ENCODE peak calls at places on chromosome 2, in eight cellular contexts. V is SK-N-SH, R is A549, P is HepG2, L is GM12878, T is K562, H is HCT116, Z is IMR-90. K is an unnamed sample.

GRCh38 chr2:148812306-148812705 is 62.7 kb upstream of the KIF5C start:
- DNase-seq in V (peak; percentile 25), P (no peak), L (no peak), T (no peak), R (no peak), H (no peak), Z (peak; percentile 51), K (no peak)

GRCh38 chr2:150561076-150561475 is 73.6 kb upstream of the RND3 start:
- DNase-seq in T (no peak), L (no peak), R (no peak), P (no peak), V (no peak), H (no peak), Z (no peak), K (no peak)

GRCh38 chr2:105143467-105144127 is 97.9 kb upstream of the GPR45 start:
- DNase-seq in L (no peak), V (peak; percentile 90), H (no peak), R (no peak), P (no peak), Z (no peak), T (no peak), K (no peak)

GRCh38 chr2:67311536-67311935 is 85.6 kb upstream of the ETAA1 start:
- DNase-seq in Z (peak; percentile 89), R (no peak), P (no peak), T (no peak), V (peak; percentile 9), L (no peak), H (no peak), K (no peak)

GRCh38 chr2:101622210-101622609 is 75.3 kb upstream of the MAP4K4 start:
- DNase-seq in Z (no peak), V (no peak), L (no peak), H (no peak), R (no peak), P (no peak), T (no peak), K (no peak)

GRCh38 chr2:164479460-164479859 is 141.8 kb downstream of the GRB14 start:
- DNase-seq in L (no peak), Z (peak; percentile 22), T (no peak), R (peak; percentile 64), H (peak; percentile 27), V (peak; percentile 22), P (peak; percentile 43), K (no peak)

GRCh38 chr2:123993728-123994323 is 31.3 kb upstream of the CNTNAP5 start:
- DNase-seq in Z (no peak), P (peak; percentile 20), R (peak; percentile 34), H (no peak), T (peak; percentile 27), V (peak; percentile 16), L (no peak), K (peak; percentile 39)

GRCh38 chr2:175811966-175812365 is 190.1 kb downstream of the LNPK start:
- DNase-seq in H (no peak), Z (no peak), L (no peak), P (no peak), V (no peak), R (no peak), T (no peak), K (no peak)

GRCh38 chr2:23322813-23323212 is 62.2 kb upstream of the KLHL29 start:
- DNase-seq in L (no peak), Z (no peak), R (no peak), P (no peak), H (no peak), T (no peak), V (no peak), K (no peak)

GRCh38 chr2:36963106-36963505 is 3.2 kb downstream of the STRN start:
- DNase-seq in L (no peak), R (no peak), P (no peak), H (no peak), T (no peak), Z (no peak), V (no peak), K (no peak)

GRCh38 chr2:43424262-43425207 is 171.3 kb downstream of the THADA start:
- DNase-seq in Z (no peak), L (no peak), V (no peak), R (no peak), P (peak; percentile 94), T (no peak), H (no peak), K (no peak)

GRCh38 chr2:96665083-96665569 is 22.6 kb downstream of the FER1L5 start:
- DNase-seq in P (peak; percentile 27), H (peak; percentile 15), T (no peak), Z (peak; percentile 99), V (no peak), L (no peak), R (peak; percentile 89), K (no peak)

GRCh38 chr2:234258562-234259141 is 208.2 kb downstream of the SPP2 start:
- DNase-seq in V (no peak), Z (peak; percentile 86), L (no peak), T (no peak), H (no peak), R (no peak), P (no peak), K (no peak)

GRCh38 chr2:91477731-91478672 is 2786.5 kb downstream of the RPIA start:
- DNase-seq in P (no peak), Z (no peak), T (peak; percentile 16), H (no peak), L (no peak), R (no peak), V (peak; percentile 73), K (no peak)

GRCh38 chr2:1607236-1607920 is 136.9 kb downstream of the PXDN start:
- DNase-seq in T (no peak), H (no peak), L (no peak), P (no peak), R (no peak), Z (no peak), V (peak; percentile 17), K (no peak)

GRCh38 chr2:239297142-239298125 is 103.4 kb downstream of the HDAC4 start:
- DNase-seq in V (no peak), Z (no peak), L (no peak), P (peak; percentile 53), T (no peak), H (no peak), R (no peak), K (no peak)

GRCh38 chr2:169768262-169768995 is 30.2 kb upstream of the SSB start:
- DNase-seq in V (no peak), R (no peak), Z (no peak), P (no peak), H (no peak), L (no peak), T (no peak), K (no peak)

GRCh38 chr2:11412449-11412810 is 53.5 kb downstream of the E2F6 start:
- DNase-seq in H (no peak), T (no peak), R (no peak), Z (no peak), P (no peak), L (no peak), V (no peak), K (no peak)

GRCh38 chr2:236631361-236632291 is 62.0 kb downstream of the ACKR3 start:
- DNase-seq in V (peak; percentile 53), Z (no peak), P (no peak), L (no peak), T (no peak), H (no peak), R (no peak), K (no peak)

GRCh38 chr2:123915380-123915779 is 109.7 kb upstream of the CNTNAP5 start:
- DNase-seq in Z (no peak), P (no peak), H (no peak), T (no peak), R (no peak), V (no peak), L (no peak), K (no peak)

GRCh38 chr2:187150667-187151066 is 297.4 kb downstream of the CALCRL start:
- DNase-seq in R (no peak), V (no peak), Z (peak; percentile 16), P (no peak), H (no peak), T (no peak), L (no peak), K (no peak)

GRCh38 chr2:109516445-109517117 is 97.2 kb downstream of the SEPTIN10 start:
- DNase-seq in V (peak; percentile 67), L (no peak), Z (peak; percentile 23), P (peak; percentile 73), T (peak; percentile 60), R (peak; percentile 65), H (peak; percentile 33), K (peak; percentile 87)

GRCh38 chr2:112754562-112754961 is 9.8 kb downstream of the CKAP2L start:
- DNase-seq in P (no peak), Z (no peak), H (no peak), V (no peak), L (no peak), T (no peak), R (no peak), K (no peak)

GRCh38 chr2:177242136-177242987 is 22.2 kb downstream of the NFE2L2 start:
- DNase-seq in H (peak; percentile 83), P (peak; percentile 70), Z (peak; percentile 95), V (peak; percentile 25), R (peak; percentile 84), T (peak; percentile 77), L (no peak), K (no peak)
- TF ChIP-seq RAD21 in H (no peak), P (no peak), Z (no peak), V (no peak), R (no peak), T (no peak), L (no peak), K (no peak)

GRCh38 chr2:85713836-85714235 is 19.7 kb downstream of the GNLY start:
- DNase-seq in V (no peak), T (no peak), P (no peak), R (no peak), L (no peak), Z (no peak), H (no peak), K (no peak)
- TF ChIP-seq RAD21 in V (no peak), T (no peak), P (no peak), R (no peak), L (no peak), Z (no peak), H (no peak), K (no peak)

DNA sequence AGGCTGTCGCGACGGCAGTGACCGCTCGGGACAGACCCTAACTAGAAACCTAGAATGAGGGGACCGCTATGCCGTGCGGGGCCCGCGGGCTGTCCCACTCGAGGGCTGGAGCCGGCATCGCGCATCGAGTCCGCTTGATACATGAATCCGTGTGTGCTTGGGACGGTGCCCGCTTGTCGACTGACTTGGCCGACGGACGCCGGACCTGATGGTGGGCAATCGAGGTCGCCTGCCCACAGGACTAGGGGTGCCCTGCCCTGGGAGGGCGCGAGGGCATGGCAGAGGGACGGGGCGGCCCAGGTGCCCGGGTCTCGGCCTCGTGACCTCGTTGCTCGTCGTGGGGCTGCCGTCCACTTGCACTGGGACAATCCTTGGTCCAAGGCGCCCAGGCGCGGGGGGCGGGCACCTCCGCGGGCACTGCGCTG is 688 bp upstream of the PTMA start:
- DNase-seq in R (peak; percentile 68), V (peak; percentile 53), Z (no peak), P (no peak), L (no peak), H (peak; percentile 36), T (peak; percentile 47), K (peak; percentile 85)
- TF ChIP-seq RAD21 in R (no peak), V (no peak), Z (no peak), P (no peak), L (no peak), H (no peak), T (no peak), K (no peak)

DNA sequence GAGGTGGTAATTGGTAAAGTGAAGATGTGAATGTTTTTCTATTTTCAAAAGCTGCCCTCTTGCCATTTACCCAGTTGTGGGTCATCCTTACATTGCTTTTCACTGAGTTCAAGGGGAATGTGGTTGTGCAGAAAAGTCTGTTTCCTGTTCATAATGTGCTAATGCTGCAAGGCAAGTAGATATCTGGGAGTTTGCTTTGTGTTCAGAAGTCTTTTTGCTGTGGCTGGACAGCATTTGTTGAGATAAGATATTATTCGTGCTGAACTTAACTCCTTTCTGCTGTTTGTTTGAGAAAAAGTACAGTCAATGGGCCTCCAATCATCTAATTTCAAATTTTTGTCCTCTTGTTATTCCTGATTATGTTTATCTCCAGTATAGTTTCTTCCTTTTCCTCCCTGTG is 263.2 kb downstream of the LTBP1 start:
- DNase-seq in P (no peak), R (no peak), V (no peak), H (no peak), Z (peak; percentile 55), L (no peak), T (peak; percentile 34), K (no peak)
- TF ChIP-seq RAD21 in P (no peak), R (no peak), V (no peak), H (no peak), Z (no peak), L (no peak), T (no peak), K (no peak)

K was measured in H1.